ENCODE peak calls at places on chromosomes 5 and 9, in five cellular contexts. G is PC-3, P is Caco-2, Q is A549, R is mucosa of descending colon. A is an unnamed sample.

GRCh38 chr5:178474562-178475184 is 115.5 kb downstream of the COL23A1 start:
- DNase-seq in G (no peak), P (peak; percentile 76), Q (no peak), R (no peak), A (no peak)

GRCh38 chr9:134187110-134187531 is 22.8 kb upstream of the RNU6ATAC start:
- DNase-seq in G (no peak), P (no peak), Q (peak; percentile 47), R (peak; percentile 20), A (no peak)

GRCh38 chr5:91162534-91163381 is 220.4 kb downstream of the ARRDC3 start:
- DNase-seq in G (peak; percentile 94), P (peak; percentile 80), Q (peak; percentile 87), R (peak; percentile 43), A (peak; percentile 84)

GRCh38 chr5:72783354-72783753 is 33.1 kb upstream of the TNPO1 start:
- DNase-seq in G (no peak), P (no peak), Q (no peak), R (no peak), A (no peak)

GRCh38 chr9:18299449-18299848 is 174.5 kb upstream of the ADAMTSL1 start:
- DNase-seq in G (no peak), P (no peak), Q (no peak), R (no peak), A (no peak)

GRCh38 chr5:1235379-1235778 is 10.2 kb downstream of the SLC6A18 start:
- DNase-seq in G (no peak), P (no peak), Q (peak; percentile 30), R (no peak), A (no peak)

GRCh38 chr9:133233681-133234432 is 24.8 kb upstream of the OBP2B start:
- DNase-seq in G (no peak), P (no peak), Q (no peak), R (no peak), A (no peak)

GRCh38 chr5:72451771-72452505 is 55.3 kb downstream of the ZNF366 start:
- DNase-seq in G (peak; percentile 40), P (no peak), Q (peak; percentile 35), R (peak; percentile 39), A (peak; percentile 25)

GRCh38 chr5:101590384-101590783 is 687.3 kb upstream of the ST8SIA4 start:
- DNase-seq in G (peak; percentile 18), P (no peak), Q (no peak), R (no peak), A (no peak)

DNA sequence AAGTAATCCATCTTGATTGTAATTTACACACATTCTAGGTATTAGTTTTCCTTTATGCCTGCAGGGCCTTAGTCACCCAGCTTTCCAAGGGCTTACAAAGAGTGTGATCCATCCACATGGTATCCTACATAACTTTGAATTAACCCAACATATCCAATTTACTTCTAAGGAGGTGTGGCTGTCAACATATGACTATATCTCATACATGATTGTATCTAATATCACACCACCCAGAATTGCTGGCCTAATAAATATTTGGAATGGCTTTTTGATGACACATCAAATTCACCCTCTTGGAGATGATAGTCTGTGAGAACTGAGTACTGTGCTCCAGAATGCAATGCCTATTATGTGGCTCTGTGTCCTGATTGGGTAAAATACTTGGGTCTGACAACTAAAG is 363.3 kb upstream of the GRIN3A start:
- DNase-seq in G (no peak), P (no peak), Q (no peak), R (no peak), A (no peak)
- TF ChIP-seq CTCF in G (no peak), P (no peak), Q (no peak), R (no peak), A (no peak)

GRCh38 chr5:94740328-94740727 is 121.9 kb downstream of the SLF1 start:
- DNase-seq in G (no peak), P (no peak), Q (no peak), R (no peak), A (no peak)
- H3K4me3 ChIP-seq in G (no peak overlapping the region), P (no peak overlapping the region), Q (no peak overlapping the region), R (no peak overlapping the region), A (no peak overlapping the region)

DNA sequence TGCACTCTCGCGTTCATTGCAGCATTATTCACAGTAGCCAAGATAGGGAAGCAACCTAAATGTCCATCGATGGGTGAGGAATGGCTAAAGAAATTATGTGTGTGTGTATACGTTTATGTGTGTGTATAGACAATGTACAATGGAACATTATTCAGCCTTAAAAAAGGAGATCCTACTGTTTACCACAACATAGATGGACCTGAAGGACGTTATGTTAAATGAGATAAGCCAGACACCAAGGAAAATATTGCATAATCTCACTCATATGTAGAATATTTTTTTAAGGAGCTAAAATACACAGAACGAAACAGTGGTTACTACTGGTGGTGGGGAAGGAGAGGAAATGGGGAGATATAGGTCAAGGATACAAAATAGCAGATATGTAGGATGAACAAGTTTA is 2.4 kb downstream of the KIF2A start:
- DNase-seq in G (no peak), P (no peak), Q (no peak), R (no peak), A (no peak)
- H3K4me1 ChIP-seq in G (peaks cover 35% of the 10 kb centered on the region), P (peaks cover 11% of the 10 kb centered on the region), Q (peaks cover 28% of the 10 kb centered on the region), R (peaks cover 4% of the 10 kb centered on the region), A (no peaks in the 10 kb centered on the region)

DNA sequence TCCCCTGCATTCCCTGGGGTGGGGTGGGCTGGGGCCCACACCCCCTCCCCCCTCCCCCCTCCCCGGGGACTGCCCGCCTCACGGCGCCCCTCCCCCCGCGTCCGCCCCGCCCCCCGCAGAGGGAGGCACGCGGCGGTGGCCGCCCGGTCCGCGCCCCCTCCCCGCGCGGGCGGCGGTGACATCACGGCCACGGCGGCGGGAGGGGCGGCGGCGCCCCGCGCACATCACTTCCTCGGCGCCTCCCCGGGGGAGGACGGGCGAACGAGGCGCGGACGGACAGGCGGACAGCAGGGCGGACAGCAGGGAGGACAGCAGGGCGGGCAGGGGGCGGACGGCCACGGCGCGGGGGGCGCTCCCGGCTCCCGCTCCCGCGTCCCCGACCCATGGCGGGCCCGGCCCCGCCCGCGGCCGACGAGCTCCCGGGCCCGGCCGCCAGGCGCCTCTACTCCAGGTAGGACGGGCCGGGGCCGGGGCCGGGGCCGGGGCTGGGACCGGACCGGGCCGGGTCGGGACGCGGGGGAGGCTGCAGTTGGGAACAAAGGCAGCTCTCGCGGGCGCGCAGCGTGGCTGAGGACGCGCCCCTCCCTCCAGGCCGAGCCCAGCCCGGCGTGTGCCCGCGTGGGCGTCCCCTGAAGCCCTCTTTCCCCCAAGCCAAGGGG is at the start of gene GPSM1:
- DNase-seq in G (peak; percentile 38), P (no peak), Q (no peak), R (no peak), A (no peak)
- TF ChIP-seq CTCF in G (no peak), P (no peak), Q (no peak), R (no peak), A (no peak)

GRCh38 chr5:150396247-150396646 is 16.5 kb downstream of the CD74 start:
- DNase-seq in G (no peak), P (no peak), Q (no peak), R (no peak), A (no peak)
- H3K4me3 ChIP-seq in G (no peak overlapping the region), P (no peak overlapping the region), Q (no peak overlapping the region), R (no peak overlapping the region), A (no peak overlapping the region)